ENCODE peak calls at places on chromosomes 12 and 14, in eight cellular contexts. T, L, S, I, X, J, A and Z are unnamed samples.

GRCh38 chr14:95918466-95918865 is 41.8 kb downstream of the TUNAR start:
- DNase-seq in I (no peak), J (no peak), A (no peak), X (no peak), S (no peak), L (no peak), T (no peak), Z (no peak)

GRCh38 chr12:39804479-39805241 is 185.1 kb upstream of the ABCD2 start:
- DNase-seq in I (peak; percentile 26), T (no peak), L (no peak), X (no peak), S (no peak), J (no peak), A (no peak), Z (no peak)

GRCh38 chr12:121804417-121805111 is 755 bp downstream of the SETD1B start:
- DNase-seq in T (no peak), L (peak; percentile 60), J (no peak), S (peak; percentile 34), I (no peak), X (peak; percentile 67), A (no peak), Z (no peak)

GRCh38 chr14:73754911-73755360 is 40.8 kb upstream of the PNMA1 start:
- DNase-seq in A (no peak), I (peak; percentile 86), J (no peak), S (peak; percentile 52), X (no peak), T (no peak), L (no peak), Z (no peak)

GRCh38 chr12:58067610-58068387 is 126.4 kb downstream of the ATP23 start:
- DNase-seq in X (no peak), L (no peak), S (no peak), T (peak; percentile 75), A (peak; percentile 70), J (no peak), I (no peak), Z (no peak)

GRCh38 chr12:42588981-42589464 is 523 bp downstream of the PRICKLE1 start:
- DNase-seq in T (no peak), J (no peak), L (no peak), X (no peak), S (peak; percentile 38), I (peak; percentile 88), A (no peak), Z (no peak)

GRCh38 chr12:54688309-54689033 is 40.3 kb upstream of the DCD start:
- DNase-seq in J (no peak), L (no peak), S (no peak), I (no peak), A (no peak), X (no peak), T (no peak), Z (no peak)

GRCh38 chr12:67091204-67091603 is 178.0 kb upstream of the CAND1 start:
- DNase-seq in L (no peak), X (no peak), J (no peak), I (no peak), S (no peak), A (no peak), T (no peak), Z (no peak)

GRCh38 chr14:52834440-52834842 is 43.0 kb upstream of the GNPNAT1 start:
- DNase-seq in S (no peak), I (no peak), J (no peak), L (no peak), A (peak; percentile 48), X (no peak), T (peak; percentile 79), Z (no peak)